ENCODE peak calls at places on chromosomes 11 and 22, in seven cellular contexts. J, V, H, S, B, N and W are unnamed samples.

GRCh38 chr11:8251767-8252295 is 11.8 kb downstream of the LMO1 start:
- DNase-seq in V (no peak), B (no peak), N (no peak), S (no peak), H (no peak), J (no peak), W (no peak)

GRCh38 chr11:78101073-78101472 is 21.4 kb upstream of the NDUFC2 start:
- DNase-seq in H (no peak), S (no peak), J (no peak), B (no peak), N (no peak), V (no peak), W (no peak)

GRCh38 chr22:37804502-37804885 is 3.2 kb upstream of the GCAT start:
- DNase-seq in S (peak), H (no peak), V (no peak), N (no peak), B (no peak), J (no peak), W (no peak)

GRCh38 chr11:42093541-42093940 is 634.1 kb upstream of the LRRC4C start:
- DNase-seq in H (no peak), S (no peak), V (no peak), N (no peak), B (no peak), J (no peak), W (no peak)

GRCh38 chr11:61162092-61162935 is 1.1 kb upstream of the VPS37C start:
- DNase-seq in S (no peak), N (peak), V (no peak), B (peak), J (peak), H (peak), W (no peak)

GRCh38 chr22:20867179-20868099 is 8.6 kb downstream of the SNAP29 start:
- DNase-seq in H (peak), J (no peak), V (no peak), B (peak), N (peak), S (no peak), W (no peak)

GRCh38 chr22:50218996-50219727 is 18.4 kb downstream of the SELENOO start:
- DNase-seq in S (peak), J (peak), H (no peak), V (peak), N (peak), B (peak), W (no peak)

GRCh38 chr22:46027219-46028068 is 50.5 kb upstream of the WNT7B start:
- DNase-seq in J (no peak), H (peak), S (peak), V (no peak), N (no peak), B (no peak), W (no peak)

GRCh38 chr22:23230348-23231068 is 50.2 kb downstream of the BCR start:
- DNase-seq in N (no peak), S (no peak), H (no peak), J (no peak), B (no peak), V (no peak), W (no peak)

GRCh38 chr11:47166368-47166767 is 10.3 kb downstream of the ARFGAP2 start:
- DNase-seq in S (no peak), B (no peak), H (no peak), J (no peak), V (no peak), N (no peak), W (no peak)

GRCh38 chr11:119340335-119341221 is at the start of gene C1QTNF5:
- DNase-seq in B (peak), J (no peak), N (no peak), S (peak), H (no peak), V (peak), W (no peak)

GRCh38 chr11:110858556-110858921 is 146.3 kb upstream of the ARHGAP20 start:
- DNase-seq in V (no peak), S (no peak), H (no peak), J (peak), B (peak), N (no peak), W (no peak)

GRCh38 chr22:17828502-17829080 is 54.3 kb upstream of the BID start:
- DNase-seq in J (no peak), H (no peak), N (no peak), S (no peak), V (no peak), B (no peak), W (no peak)

GRCh38 chr22:38228873-38229740 is 27.3 kb downstream of the MAFF start:
- DNase-seq in V (no peak), N (no peak), S (no peak), J (peak), H (no peak), B (peak), W (no peak)

GRCh38 chr11:10892250-10892649 is 34.4 kb upstream of the ZBED5 start:
- DNase-seq in J (no peak), N (peak), H (no peak), S (no peak), V (no peak), B (no peak), W (no peak)

GRCh38 chr22:39240841-39241631 is 3.7 kb downstream of the PDGFB start:
- DNase-seq in J (peak), H (peak), N (no peak), V (no peak), B (peak), S (no peak), W (no peak)

GRCh38 chr22:23504522-23504921 is 75.6 kb downstream of the IGLL1 start:
- DNase-seq in H (no peak), V (no peak), B (no peak), N (peak), S (peak), J (no peak), W (no peak)

GRCh38 chr11:76167590-76167989 is 38.7 kb downstream of the WNT11 start:
- DNase-seq in H (no peak), J (no peak), B (no peak), V (no peak), S (no peak), N (no peak), W (no peak)

DNA sequence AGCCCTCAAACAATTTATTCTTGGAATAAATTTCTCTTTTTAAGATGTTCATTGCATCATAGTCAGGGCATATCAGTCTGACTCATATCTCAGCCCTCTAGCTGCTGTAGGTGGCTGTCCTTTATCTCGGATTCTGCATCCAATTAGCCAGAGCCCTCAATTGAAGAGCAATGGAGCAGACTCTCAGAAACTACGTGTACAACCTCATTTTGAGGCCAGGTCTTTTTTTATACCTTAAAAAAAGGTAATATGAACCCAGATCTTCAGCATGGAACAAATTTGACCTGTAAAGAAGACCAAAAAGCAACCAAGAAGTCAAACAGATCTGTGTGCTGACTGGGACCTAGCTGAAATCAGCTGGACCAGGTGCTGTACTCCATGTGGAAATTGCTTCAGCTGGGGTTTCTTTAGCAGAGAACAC is 8.7 kb downstream of the OR52A5 start:
- DNase-seq in J (peak), N (no peak), H (no peak), S (no peak), B (peak), V (no peak), W (no peak)
- TF ChIP-seq CTCF in J (no peak), N (no peak), H (no peak), S (no peak), B (no peak), V (no peak), W (no peak)

GRCh38 chr22:24507742-24508141 is 12.6 kb downstream of the UPB1 start:
- DNase-seq in S (no peak), J (no peak), V (no peak), B (no peak), H (no peak), N (no peak), W (no peak)
- TF ChIP-seq CTCF in S (no peak), J (no peak), V (no peak), B (no peak), H (no peak), N (no peak), W (no peak)

GRCh38 chr22:44279059-44279340 is 33.8 kb downstream of the SHISAL1 start:
- DNase-seq in S (no peak), B (no peak), N (no peak), H (no peak), V (no peak), J (no peak), W (no peak)
- TF ChIP-seq CTCF in S (no peak), B (no peak), N (no peak), H (no peak), V (no peak), J (no peak), W (no peak)

GRCh38 chr11:92136792-92137191 is 87.8 kb upstream of the FAT3 start:
- DNase-seq in S (no peak), B (no peak), N (peak), V (no peak), J (no peak), H (no peak), W (no peak)
- TF ChIP-seq CTCF in S (no peak), B (no peak), N (peak), V (peak), J (peak), H (no peak), W (no peak)

GRCh38 chr11:32331098-32331497 is 104.2 kb downstream of the WT1 start:
- DNase-seq in S (peak), J (no peak), V (peak), B (no peak), N (no peak), H (no peak), W (no peak)

GRCh38 chr11:32332990-32333334 is 102.4 kb downstream of the WT1 start:
- DNase-seq in H (no peak), V (no peak), N (no peak), J (no peak), B (no peak), S (no peak), W (no peak)

GRCh38 chr11:32334822-32335221 is 100.5 kb downstream of the WT1 start:
- DNase-seq in V (no peak), B (peak), J (peak), N (peak), H (no peak), S (no peak), W (no peak)

GRCh38 chr11:32331792-32332191 is 103.5 kb downstream of the WT1 start:
- DNase-seq in V (no peak), H (no peak), S (no peak), N (no peak), B (no peak), J (no peak), W (no peak)

DNA sequence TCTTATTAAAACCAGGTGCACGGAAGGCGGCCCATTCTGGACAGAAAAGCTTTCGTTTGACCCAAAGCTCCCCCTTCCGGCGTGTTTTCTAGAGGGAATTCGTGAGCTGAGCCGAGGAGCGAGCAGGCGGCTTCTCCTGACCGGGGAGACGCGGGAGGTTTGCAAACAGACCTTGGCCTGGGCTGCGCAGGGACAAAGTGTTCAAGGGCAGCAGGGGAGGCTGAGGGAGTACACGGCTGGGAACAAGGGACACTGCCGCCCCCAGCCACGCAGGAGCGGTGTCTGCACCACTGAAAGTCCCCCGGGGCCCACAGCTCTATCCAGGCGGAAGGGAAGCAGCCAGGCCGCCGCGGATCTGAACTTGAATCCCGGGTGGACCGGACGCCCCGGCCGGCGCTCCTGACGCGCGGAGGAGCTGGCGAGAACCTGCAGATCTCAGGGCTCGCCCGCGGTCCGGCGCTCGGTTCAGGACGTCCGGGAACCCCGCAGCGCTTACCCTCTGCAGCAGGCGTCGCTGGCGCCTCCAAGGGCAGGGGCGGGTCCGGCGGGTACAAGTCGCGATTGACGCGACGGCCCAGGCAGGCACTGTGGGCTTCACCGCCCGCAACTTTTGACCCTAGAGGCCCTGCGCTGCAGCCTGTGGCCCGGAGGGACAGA is 101.9 kb downstream of the WT1 start:
- DNase-seq in B (peak), N (no peak), J (peak), V (peak), H (no peak), S (peak), W (peak)
- TF ChIP-seq CTCF in B (peak), N (no peak), J (peak), V (peak), H (no peak), S (no peak), W (peak)

GRCh38 chr11:73988227-73988626 is 5.6 kb upstream of the UCP2 start:
- DNase-seq in V (no peak), N (no peak), H (no peak), J (no peak), S (no peak), B (no peak), W (no peak)

GRCh38 chr11:73990727-73991126 is 8.1 kb upstream of the UCP2 start:
- DNase-seq in S (no peak), V (no peak), H (no peak), N (no peak), J (no peak), B (no peak), W (no peak)

GRCh38 chr11:73983764-73984543 is 1.3 kb upstream of the UCP2 start:
- DNase-seq in H (no peak), B (no peak), V (no peak), N (peak), S (no peak), J (no peak), W (no peak)

GRCh38 chr11:73991471-73992006 is 8.9 kb upstream of the UCP2 start:
- DNase-seq in N (no peak), H (peak), B (no peak), V (no peak), J (no peak), S (no peak), W (no peak)

GRCh38 chr11:73989156-73989555 is 6.5 kb upstream of the UCP2 start:
- DNase-seq in H (no peak), J (no peak), B (no peak), V (no peak), N (no peak), S (no peak), W (no peak)
- TF ChIP-seq CTCF in H (no peak), J (no peak), B (no peak), V (peak), N (no peak), S (no peak), W (peak)

GRCh38 chr11:120564573-120565301 is 53.2 kb downstream of the GRIK4 start:
- DNase-seq in V (no peak), N (peak), H (no peak), S (peak), B (peak), J (peak), W (peak)
- TF ChIP-seq CTCF in V (peak), N (peak), H (no peak), S (no peak), B (no peak), J (no peak), W (no peak)

GRCh38 chr11:68632802-68633201 is 51.5 kb upstream of the GAL start:
- DNase-seq in S (no peak), B (peak), J (peak), N (peak), V (peak), H (peak), W (no peak)
- TF ChIP-seq CTCF in S (no peak), B (peak), J (peak), N (peak), V (peak), H (peak), W (peak)